ENCODE peak calls at places on chromosome 5, in five cellular contexts. One of them, this sample, is unnamed.

GRCh38 chr5:64884541-64884940 is 115.8 kb downstream of the CWC27 start:
- DNase-seq in body of pancreas: no peak
- DNase-seq in dorsolateral prefrontal cortex: no peak
- DNase-seq in chondrocyte: no peak
- DNase-seq in fibroblast of mammary gland: no peak
- DNase-seq in this sample: no peak

GRCh38 chr5:39215857-39216256 is 3.5 kb downstream of the FYB1 start:
- DNase-seq in body of pancreas: no peak
- DNase-seq in dorsolateral prefrontal cortex: no peak
- DNase-seq in chondrocyte: no peak
- DNase-seq in fibroblast of mammary gland: no peak
- DNase-seq in this sample: no peak

GRCh38 chr5:9034671-9035070 is 511.2 kb downstream of the SEMA5A start:
- DNase-seq in body of pancreas: no peak
- DNase-seq in dorsolateral prefrontal cortex: no peak
- DNase-seq in chondrocyte: no peak
- DNase-seq in fibroblast of mammary gland: peak
- DNase-seq in this sample: no peak

GRCh38 chr5:175642998-175643397 is 14.9 kb upstream of the HRH2 start:
- DNase-seq in body of pancreas: no peak
- DNase-seq in dorsolateral prefrontal cortex: no peak
- DNase-seq in chondrocyte: no peak
- DNase-seq in fibroblast of mammary gland: no peak
- DNase-seq in this sample: no peak

GRCh38 chr5:40518511-40518917 is 161.2 kb upstream of the PTGER4 start:
- DNase-seq in body of pancreas: peak
- DNase-seq in dorsolateral prefrontal cortex: no peak
- DNase-seq in chondrocyte: no peak
- DNase-seq in fibroblast of mammary gland: peak
- DNase-seq in this sample: no peak

GRCh38 chr5:31976161-31976560 is 198.0 kb downstream of the GOLPH3 start:
- DNase-seq in body of pancreas: no peak
- DNase-seq in dorsolateral prefrontal cortex: no peak
- DNase-seq in chondrocyte: no peak
- DNase-seq in fibroblast of mammary gland: no peak
- DNase-seq in this sample: no peak

GRCh38 chr5:127757576-127757975 is 54.4 kb downstream of the CCDC192 start:
- DNase-seq in body of pancreas: peak
- DNase-seq in dorsolateral prefrontal cortex: no peak
- DNase-seq in chondrocyte: no peak
- DNase-seq in fibroblast of mammary gland: peak
- DNase-seq in this sample: no peak

GRCh38 chr5:150642567-150642927 is 2.1 kb downstream of the SYNPO start:
- DNase-seq in body of pancreas: peak
- DNase-seq in dorsolateral prefrontal cortex: no peak
- DNase-seq in chondrocyte: peak
- DNase-seq in fibroblast of mammary gland: peak
- DNase-seq in this sample: no peak

GRCh38 chr5:104080646-104081175 is 518.1 kb upstream of the NUDT12 start:
- DNase-seq in body of pancreas: no peak
- DNase-seq in dorsolateral prefrontal cortex: no peak
- DNase-seq in chondrocyte: no peak
- DNase-seq in fibroblast of mammary gland: no peak
- DNase-seq in this sample: no peak

GRCh38 chr5:133164759-133165158 is 112.9 kb downstream of the HSPA4 start:
- DNase-seq in body of pancreas: no peak
- DNase-seq in dorsolateral prefrontal cortex: no peak
- DNase-seq in chondrocyte: no peak
- DNase-seq in fibroblast of mammary gland: no peak
- DNase-seq in this sample: no peak

GRCh38 chr5:179113945-179114641 is 53.9 kb downstream of the ZNF354C start:
- DNase-seq in body of pancreas: no peak
- DNase-seq in dorsolateral prefrontal cortex: no peak
- DNase-seq in chondrocyte: no peak
- DNase-seq in fibroblast of mammary gland: no peak
- DNase-seq in this sample: no peak

GRCh38 chr5:134374234-134374633 is 2.9 kb downstream of the UBE2B start:
- DNase-seq in body of pancreas: no peak
- DNase-seq in dorsolateral prefrontal cortex: no peak
- DNase-seq in chondrocyte: no peak
- DNase-seq in fibroblast of mammary gland: no peak
- DNase-seq in this sample: no peak

GRCh38 chr5:88883059-88883565 is at the start of gene MEF2C:
- DNase-seq in body of pancreas: peak
- DNase-seq in dorsolateral prefrontal cortex: peak
- DNase-seq in chondrocyte: peak
- DNase-seq in fibroblast of mammary gland: peak
- DNase-seq in this sample: no peak

GRCh38 chr5:127203818-127204217 is 86.8 kb upstream of the MEGF10 start:
- DNase-seq in body of pancreas: no peak
- DNase-seq in dorsolateral prefrontal cortex: no peak
- DNase-seq in chondrocyte: no peak
- DNase-seq in fibroblast of mammary gland: peak
- DNase-seq in this sample: no peak

GRCh38 chr5:157857821-157858526 is 971 bp downstream of the CLINT1 start:
- DNase-seq in body of pancreas: no peak
- DNase-seq in dorsolateral prefrontal cortex: no peak
- DNase-seq in chondrocyte: no peak
- DNase-seq in fibroblast of mammary gland: peak
- DNase-seq in this sample: no peak

GRCh38 chr5:97968346-97968745 is 785.3 kb upstream of the RIOK2 start:
- DNase-seq in body of pancreas: no peak
- DNase-seq in dorsolateral prefrontal cortex: no peak
- DNase-seq in chondrocyte: no peak
- DNase-seq in fibroblast of mammary gland: no peak
- DNase-seq in this sample: no peak

GRCh38 chr5:180201051-180201987 is 7.7 kb downstream of the RASGEF1C start:
- DNase-seq in body of pancreas: peak
- DNase-seq in dorsolateral prefrontal cortex: no peak
- DNase-seq in chondrocyte: no peak
- DNase-seq in fibroblast of mammary gland: peak
- DNase-seq in this sample: no peak

GRCh38 chr5:93681432-93681831 is 60.0 kb downstream of the POU5F2 start:
- DNase-seq in body of pancreas: no peak
- DNase-seq in dorsolateral prefrontal cortex: no peak
- DNase-seq in chondrocyte: no peak
- DNase-seq in fibroblast of mammary gland: peak
- DNase-seq in this sample: no peak
- TF ChIP-seq CTCF in body of pancreas: no peak
- TF ChIP-seq CTCF in dorsolateral prefrontal cortex: peak
- TF ChIP-seq CTCF in chondrocyte: peak
- TF ChIP-seq CTCF in fibroblast of mammary gland: peak
- TF ChIP-seq CTCF in this sample: no peak

GRCh38 chr5:110333384-110333783 is 393.1 kb downstream of the TMEM232 start:
- DNase-seq in body of pancreas: no peak
- DNase-seq in dorsolateral prefrontal cortex: no peak
- DNase-seq in chondrocyte: no peak
- DNase-seq in fibroblast of mammary gland: peak
- DNase-seq in this sample: no peak
- TF ChIP-seq CTCF in body of pancreas: no peak
- TF ChIP-seq CTCF in dorsolateral prefrontal cortex: no peak
- TF ChIP-seq CTCF in chondrocyte: peak
- TF ChIP-seq CTCF in fibroblast of mammary gland: peak
- TF ChIP-seq CTCF in this sample: no peak

DNA sequence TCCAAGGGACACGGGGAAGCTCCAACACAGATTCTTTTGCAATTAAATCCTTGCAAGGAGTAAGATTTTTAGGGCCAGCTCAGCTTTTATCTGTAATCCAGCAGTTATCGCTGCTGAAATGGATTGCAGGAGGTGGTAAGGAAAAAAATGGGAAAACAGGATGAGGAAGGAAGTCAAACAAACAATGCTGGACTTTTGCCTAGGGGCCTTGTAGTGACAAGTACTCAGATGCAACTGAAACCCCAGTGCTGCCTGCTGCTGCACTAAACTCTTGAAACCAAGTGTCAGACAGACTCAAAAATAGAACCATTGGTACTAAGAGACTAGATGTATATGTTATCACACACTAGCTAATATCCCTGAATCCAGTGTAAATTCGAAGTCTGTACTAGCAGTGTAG is 309.2 kb downstream of the CTNND2 start:
- DNase-seq in body of pancreas: peak
- DNase-seq in dorsolateral prefrontal cortex: no peak
- DNase-seq in chondrocyte: no peak
- DNase-seq in fibroblast of mammary gland: no peak
- DNase-seq in this sample: no peak
- TF ChIP-seq CTCF in body of pancreas: no peak
- TF ChIP-seq CTCF in dorsolateral prefrontal cortex: no peak
- TF ChIP-seq CTCF in chondrocyte: no peak
- TF ChIP-seq CTCF in fibroblast of mammary gland: no peak
- TF ChIP-seq CTCF in this sample: no peak

GRCh38 chr5:177555665-177556064 is 1.3 kb upstream of the FAM193B start:
- DNase-seq in body of pancreas: no peak
- DNase-seq in dorsolateral prefrontal cortex: no peak
- DNase-seq in chondrocyte: no peak
- DNase-seq in fibroblast of mammary gland: no peak
- DNase-seq in this sample: no peak

GRCh38 chr5:177553671-177554429 is 513 bp downstream of the FAM193B start:
- DNase-seq in body of pancreas: peak
- DNase-seq in dorsolateral prefrontal cortex: peak
- DNase-seq in chondrocyte: no peak
- DNase-seq in fibroblast of mammary gland: no peak
- DNase-seq in this sample: no peak

GRCh38 chr5:177554474-177555111 is at the start of gene FAM193B:
- DNase-seq in body of pancreas: peak
- DNase-seq in dorsolateral prefrontal cortex: peak
- DNase-seq in chondrocyte: peak
- DNase-seq in fibroblast of mammary gland: peak
- DNase-seq in this sample: peak

GRCh38 chr5:177555228-177555627 is 865 bp upstream of the FAM193B start:
- DNase-seq in body of pancreas: no peak
- DNase-seq in dorsolateral prefrontal cortex: no peak
- DNase-seq in chondrocyte: no peak
- DNase-seq in fibroblast of mammary gland: no peak
- DNase-seq in this sample: no peak

DNA sequence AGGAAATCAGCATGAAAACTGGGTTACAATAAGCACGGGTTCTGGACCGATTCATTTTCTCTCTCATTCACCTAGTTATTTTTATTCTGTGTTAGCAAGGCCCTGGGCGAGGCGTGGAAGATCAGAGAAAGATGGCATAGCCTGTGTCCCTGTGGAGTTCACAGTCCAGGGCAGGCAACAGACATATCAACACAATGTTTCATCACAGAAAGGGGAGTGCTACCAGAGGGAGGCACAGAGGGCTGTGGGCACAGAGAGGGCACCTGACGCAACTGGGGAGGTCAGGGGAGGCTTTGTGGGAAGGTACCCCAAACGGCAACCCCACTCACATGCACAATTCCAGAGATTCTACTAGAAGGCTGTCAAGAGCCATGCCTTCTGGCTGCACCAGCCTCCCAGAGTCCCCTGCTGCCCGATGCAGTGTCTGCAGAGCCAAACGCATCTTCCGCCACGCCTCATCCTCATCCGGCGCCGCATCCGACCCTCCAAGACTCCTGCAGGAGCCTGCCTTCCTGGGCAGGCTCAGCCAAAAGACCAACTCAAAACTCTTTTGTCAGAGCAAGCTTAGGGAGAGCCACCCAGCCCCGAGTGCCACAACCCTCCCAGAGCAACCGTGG is 1.4 kb downstream of the FAM193B start:
- DNase-seq in body of pancreas: no peak
- DNase-seq in dorsolateral prefrontal cortex: no peak
- DNase-seq in chondrocyte: no peak
- DNase-seq in fibroblast of mammary gland: peak
- DNase-seq in this sample: no peak
- TF ChIP-seq CTCF in body of pancreas: no peak
- TF ChIP-seq CTCF in dorsolateral prefrontal cortex: no peak
- TF ChIP-seq CTCF in chondrocyte: peak
- TF ChIP-seq CTCF in fibroblast of mammary gland: no peak
- TF ChIP-seq CTCF in this sample: no peak

DNA sequence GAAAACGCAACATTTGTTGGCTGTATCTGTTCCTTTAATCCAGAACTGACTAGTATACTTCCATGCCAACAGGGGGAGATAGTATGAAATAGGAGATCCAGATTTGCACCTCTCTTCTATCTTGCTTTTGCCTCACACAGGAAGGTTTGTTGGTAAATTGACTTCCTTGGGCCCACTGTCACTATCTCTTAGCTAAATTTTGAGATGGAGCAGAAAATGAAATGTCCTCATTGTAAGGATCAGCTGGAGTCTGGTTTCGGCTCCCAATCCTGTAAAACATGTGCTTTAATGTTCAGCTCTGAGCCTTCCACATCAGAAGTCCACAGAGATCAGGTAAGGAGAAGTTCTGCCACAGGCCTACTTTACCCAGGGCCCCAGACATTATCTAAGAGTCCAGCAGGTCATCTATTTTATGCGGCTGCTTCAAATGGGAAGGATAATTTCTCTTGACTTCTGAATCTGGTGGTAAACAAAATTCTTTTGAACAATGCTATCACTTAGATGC is 176.8 kb downstream of the FER start:
- DNase-seq in body of pancreas: no peak
- DNase-seq in dorsolateral prefrontal cortex: no peak
- DNase-seq in chondrocyte: no peak
- DNase-seq in fibroblast of mammary gland: no peak
- DNase-seq in this sample: no peak
- TF ChIP-seq CTCF in body of pancreas: no peak
- TF ChIP-seq CTCF in dorsolateral prefrontal cortex: no peak
- TF ChIP-seq CTCF in chondrocyte: peak
- TF ChIP-seq CTCF in fibroblast of mammary gland: peak
- TF ChIP-seq CTCF in this sample: no peak

DNA sequence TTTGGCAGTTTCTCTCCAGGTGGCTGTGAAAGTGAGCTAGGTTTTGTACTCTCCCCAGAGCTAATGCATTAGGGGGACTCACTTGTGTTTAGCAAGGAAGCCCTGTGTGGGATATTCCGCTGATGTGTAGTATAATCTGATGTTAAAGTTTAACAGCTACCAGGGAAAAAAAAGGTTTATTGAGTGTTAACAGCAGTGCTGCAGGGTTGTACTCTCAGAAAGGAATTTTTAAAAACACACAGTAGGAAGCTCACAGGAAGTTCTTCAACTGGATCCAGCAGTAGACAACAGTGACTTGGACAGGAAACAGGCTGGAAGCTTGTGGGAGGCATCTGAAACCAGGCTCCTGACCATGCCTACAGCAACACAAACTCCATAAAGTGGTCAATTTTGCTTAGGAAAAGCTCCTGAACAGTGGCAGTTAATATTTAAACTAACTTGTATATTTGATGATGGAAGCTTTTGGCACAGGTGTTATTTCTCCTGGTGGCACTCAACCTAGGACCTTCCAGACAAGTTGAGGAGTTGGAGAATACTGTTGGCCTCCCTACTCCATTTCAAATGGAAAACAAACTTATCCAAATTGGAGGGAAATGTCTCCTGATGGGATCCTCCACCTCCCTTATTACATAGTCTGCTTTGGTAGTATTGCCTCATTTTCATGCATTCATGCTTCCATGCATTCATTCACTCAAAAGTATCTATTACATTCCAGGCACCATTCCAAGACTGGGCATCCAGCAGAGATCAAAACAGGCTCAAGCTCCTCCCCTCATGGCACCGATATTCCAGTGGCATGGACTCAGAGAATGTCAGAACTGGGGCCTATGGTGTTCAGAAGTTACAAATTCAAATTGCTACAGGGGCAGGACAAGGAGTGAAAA is 54.7 kb downstream of the FOXD1 start:
- DNase-seq in body of pancreas: no peak
- DNase-seq in dorsolateral prefrontal cortex: no peak
- DNase-seq in chondrocyte: no peak
- DNase-seq in fibroblast of mammary gland: no peak
- DNase-seq in this sample: no peak
- TF ChIP-seq CTCF in body of pancreas: no peak
- TF ChIP-seq CTCF in dorsolateral prefrontal cortex: no peak
- TF ChIP-seq CTCF in chondrocyte: no peak
- TF ChIP-seq CTCF in fibroblast of mammary gland: no peak
- TF ChIP-seq CTCF in this sample: no peak